ENCODE peak calls at places on chromosomes 7 and 10, in seven cellular contexts. N is A549, M is HCT116, G is NB4, H is HepG2, J is GM12878, Y is SK-N-SH. F is an unnamed sample.

GRCh38 chr10:104334965-104335650 is 3.2 kb downstream of the ITPRIP start:
- DNase-seq in Y (no peak), N (no peak), G (no peak), H (no peak), M (no peak), J (no peak), F (no peak)

GRCh38 chr7:31122649-31123058 is 70.5 kb downstream of the ADCYAP1R1 start:
- DNase-seq in J (no peak), Y (peak; percentile 74), H (peak; percentile 45), N (peak; percentile 76), M (peak; percentile 79), G (peak; percentile 92), F (peak; percentile 78)

GRCh38 chr10:127398140-127398966 is 150.8 kb upstream of the NPS start:
- DNase-seq in H (no peak), M (no peak), G (no peak), J (no peak), Y (peak; percentile 30), N (no peak), F (no peak)

GRCh38 chr10:131855396-131855762 is 45.4 kb upstream of the PPP2R2D start:
- DNase-seq in Y (no peak), H (no peak), N (no peak), G (no peak), J (no peak), M (no peak), F (no peak)

GRCh38 chr10:128036011-128036615 is 90.1 kb downstream of the MKI67 start:
- DNase-seq in J (no peak), M (no peak), N (no peak), Y (no peak), G (no peak), H (no peak), F (no peak)

GRCh38 chr10:97131041-97131659 is 54.6 kb downstream of the SLIT1 start:
- DNase-seq in J (no peak), H (no peak), Y (no peak), G (no peak), N (no peak), M (no peak), F (no peak)

GRCh38 chr7:18262054-18262453 is 233.5 kb upstream of the HDAC9 start:
- DNase-seq in J (no peak), N (no peak), Y (no peak), G (peak; percentile 40), M (peak; percentile 13), H (no peak), F (no peak)

GRCh38 chr7:101426303-101427011 is 63.8 kb downstream of the COL26A1 start:
- DNase-seq in H (no peak), N (no peak), J (no peak), Y (no peak), M (no peak), G (no peak), F (no peak)

GRCh38 chr7:133649593-133649992 is 396.7 kb downstream of the EXOC4 start:
- DNase-seq in G (no peak), M (no peak), N (no peak), Y (no peak), H (no peak), J (no peak), F (no peak)

GRCh38 chr10:86650151-86650550 is 4.2 kb upstream of the OPN4 start:
- DNase-seq in N (no peak), Y (peak; percentile 29), H (no peak), J (no peak), M (no peak), G (no peak), F (no peak)

GRCh38 chr10:86647773-86648705 is 6.3 kb upstream of the OPN4 start:
- DNase-seq in G (no peak), N (no peak), J (no peak), M (no peak), H (no peak), Y (peak; percentile 42), F (no peak)

GRCh38 chr10:86648706-86649426 is 5.5 kb upstream of the OPN4 start:
- DNase-seq in H (no peak), Y (peak; percentile 57), J (no peak), N (peak; percentile 68), M (no peak), G (no peak), F (no peak)

GRCh38 chr10:86651021-86651471 is 3.3 kb upstream of the OPN4 start:
- DNase-seq in M (no peak), Y (no peak), N (no peak), H (no peak), J (no peak), G (no peak), F (peak; percentile 8)

DNA sequence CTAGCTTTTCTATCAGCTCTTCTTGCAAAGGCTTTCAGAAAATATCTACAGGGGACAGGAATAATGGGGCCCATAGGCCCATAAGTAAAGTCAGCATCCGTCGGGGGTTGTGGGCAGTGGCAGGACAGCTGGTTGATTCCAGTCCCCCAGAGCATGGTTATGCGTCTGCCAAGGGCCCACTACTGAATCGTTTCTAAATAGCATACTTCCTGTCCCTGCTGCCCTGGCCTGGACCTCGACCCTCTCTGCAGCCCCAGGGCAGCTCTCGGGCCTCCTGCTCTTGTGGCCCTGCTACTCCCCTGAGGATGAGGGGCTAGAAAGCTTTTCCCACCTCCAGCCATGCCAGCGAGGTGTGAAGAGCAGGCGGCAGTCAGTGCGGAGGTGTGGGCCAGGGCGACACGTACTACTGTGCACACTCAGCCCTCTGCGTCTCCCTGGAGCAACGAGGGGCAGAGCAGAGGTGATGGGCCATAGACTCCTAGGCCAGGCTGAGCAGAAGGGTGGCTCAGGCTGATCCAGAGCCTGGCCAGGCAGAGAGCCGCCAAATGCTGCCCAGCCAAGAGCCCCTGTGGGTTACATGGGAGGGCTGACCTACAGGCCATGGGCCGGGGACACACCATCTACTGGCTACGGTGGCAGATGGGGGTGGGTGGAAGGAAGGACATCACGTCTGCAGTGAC is 4.7 kb upstream of the OPN4 start:
- DNase-seq in J (no peak), M (no peak), H (no peak), N (no peak), G (no peak), Y (peak; percentile 44), F (no peak)
- TF ChIP-seq MAX in J (no peak), M (no peak), H (no peak), N (no peak), G (no peak), Y (no peak), F (no peak)

DNA sequence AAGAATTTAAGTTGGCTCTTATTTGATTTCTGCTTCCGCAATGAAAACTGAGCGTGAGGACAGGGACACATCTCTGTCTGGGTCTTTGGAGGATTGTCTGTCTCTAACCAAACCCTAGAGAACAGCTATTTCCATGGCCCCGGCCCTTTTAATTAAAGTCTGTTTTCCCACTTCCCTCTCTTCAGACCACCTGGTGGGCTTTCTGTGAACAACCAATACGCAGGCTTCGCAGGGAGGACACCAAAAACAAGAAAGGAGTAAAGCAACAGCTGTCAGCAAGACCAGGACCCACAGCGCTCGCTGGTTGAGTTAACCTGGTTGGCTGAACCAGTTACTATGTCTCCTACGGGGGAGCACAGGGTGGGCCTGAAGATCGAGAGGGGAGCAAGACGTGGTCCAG is 217.1 kb upstream of the FRMD4A start:
- DNase-seq in H (no peak), G (no peak), Y (no peak), M (no peak), J (no peak), N (no peak), F (peak; percentile 55)
- TF ChIP-seq CTCF in H (no peak), G (peak; percentile 16), Y (peak; percentile 27), M (no peak), J (no peak), N (no peak), F (peak; percentile 22)

GRCh38 chr10:71545001-71545400 is 148.3 kb downstream of the CDH23 start:
- DNase-seq in H (no peak), J (no peak), G (no peak), Y (no peak), N (no peak), M (no peak), F (no peak)
- TF ChIP-seq MAX in H (no peak), J (no peak), G (no peak), Y (no peak), N (no peak), M (no peak), F (no peak)

GRCh38 chr7:137816696-137817320 is 30.0 kb downstream of the DGKI start:
- DNase-seq in M (no peak), G (peak; percentile 33), H (peak; percentile 5), N (peak; percentile 6), J (no peak), Y (no peak), F (peak; percentile 16)
- TF ChIP-seq CTCF in M (peak; percentile 12), G (no peak), H (peak; percentile 64), N (peak; percentile 26), J (peak; percentile 52), Y (peak; percentile 66), F (no peak)

GRCh38 chr10:33291053-33291592 is 43.3 kb downstream of the NRP1 start:
- DNase-seq in J (no peak), H (peak; percentile 43), N (peak; percentile 63), G (no peak), Y (no peak), M (no peak), F (no peak)
- TF ChIP-seq MAX in J (no peak), H (no peak), N (peak; percentile 10), G (no peak), Y (no peak), M (no peak), F (no peak)

F was measured in WTC11.